ENCODE peak calls at places on chromosomes 5 and 9, in eight cellular contexts. One of them, this sample, is unnamed.

GRCh38 chr9:8706546-8706945 is 907.0 kb upstream of the DMAC1 start:
- DNase-seq in foreskin fibroblast: no peak
- DNase-seq in heart left ventricle: no peak
- DNase-seq in PC-3: no peak
- DNase-seq in progenitor cell of endocrine pancreas: no peak
- DNase-seq in GM12864: no peak
- DNase-seq in B cell: no peak
- DNase-seq in endothelial cell: no peak
- DNase-seq in this sample: no peak

GRCh38 chr5:39775458-39776365 is 350.9 kb upstream of the DAB2 start:
- DNase-seq in foreskin fibroblast: peak
- DNase-seq in heart left ventricle: no peak
- DNase-seq in PC-3: peak
- DNase-seq in progenitor cell of endocrine pancreas: no peak
- DNase-seq in GM12864: no peak
- DNase-seq in B cell: no peak
- DNase-seq in endothelial cell: no peak
- DNase-seq in this sample: no peak

GRCh38 chr9:86733929-86734328 is 213.4 kb downstream of the GAS1 start:
- DNase-seq in foreskin fibroblast: no peak
- DNase-seq in heart left ventricle: peak
- DNase-seq in PC-3: no peak
- DNase-seq in progenitor cell of endocrine pancreas: no peak
- DNase-seq in GM12864: no peak
- DNase-seq in B cell: no peak
- DNase-seq in endothelial cell: no peak
- DNase-seq in this sample: no peak

GRCh38 chr5:138903113-138903789 is 28.1 kb upstream of the LRRTM2 start:
- DNase-seq in foreskin fibroblast: no peak
- DNase-seq in heart left ventricle: no peak
- DNase-seq in PC-3: no peak
- DNase-seq in progenitor cell of endocrine pancreas: no peak
- DNase-seq in GM12864: no peak
- DNase-seq in B cell: no peak
- DNase-seq in endothelial cell: no peak
- DNase-seq in this sample: no peak

GRCh38 chr9:85041737-85042136 is 372.2 kb downstream of the NTRK2 start:
- DNase-seq in foreskin fibroblast: no peak
- DNase-seq in heart left ventricle: no peak
- DNase-seq in PC-3: no peak
- DNase-seq in progenitor cell of endocrine pancreas: no peak
- DNase-seq in GM12864: no peak
- DNase-seq in B cell: no peak
- DNase-seq in endothelial cell: no peak
- DNase-seq in this sample: no peak

GRCh38 chr5:106964102-106964501 is 706.6 kb downstream of the EFNA5 start:
- DNase-seq in foreskin fibroblast: peak
- DNase-seq in heart left ventricle: no peak
- DNase-seq in PC-3: peak
- DNase-seq in progenitor cell of endocrine pancreas: no peak
- DNase-seq in GM12864: no peak
- DNase-seq in B cell: no peak
- DNase-seq in endothelial cell: no peak
- DNase-seq in this sample: no peak

GRCh38 chr5:137300411-137301240 is 198.5 kb downstream of the SPOCK1 start:
- DNase-seq in foreskin fibroblast: peak
- DNase-seq in heart left ventricle: no peak
- DNase-seq in PC-3: peak
- DNase-seq in progenitor cell of endocrine pancreas: no peak
- DNase-seq in GM12864: no peak
- DNase-seq in B cell: no peak
- DNase-seq in endothelial cell: no peak
- DNase-seq in this sample: no peak

GRCh38 chr9:71766663-71767062 is 1.6 kb downstream of the CEMIP2 start:
- DNase-seq in foreskin fibroblast: no peak
- DNase-seq in heart left ventricle: no peak
- DNase-seq in PC-3: peak
- DNase-seq in progenitor cell of endocrine pancreas: no peak
- DNase-seq in GM12864: no peak
- DNase-seq in B cell: peak
- DNase-seq in endothelial cell: no peak
- DNase-seq in this sample: peak

GRCh38 chr5:55344392-55344992 is 36.7 kb downstream of the MTREX start:
- DNase-seq in foreskin fibroblast: peak
- DNase-seq in heart left ventricle: peak
- DNase-seq in PC-3: peak
- DNase-seq in progenitor cell of endocrine pancreas: peak
- DNase-seq in GM12864: no peak
- DNase-seq in B cell: peak
- DNase-seq in endothelial cell: peak
- DNase-seq in this sample: peak

GRCh38 chr9:8070779-8071444 is 271.3 kb upstream of the DMAC1 start:
- DNase-seq in foreskin fibroblast: no peak
- DNase-seq in heart left ventricle: no peak
- DNase-seq in PC-3: no peak
- DNase-seq in progenitor cell of endocrine pancreas: no peak
- DNase-seq in GM12864: no peak
- DNase-seq in B cell: no peak
- DNase-seq in endothelial cell: no peak
- DNase-seq in this sample: no peak

GRCh38 chr5:140420226-140420570 is 18.6 kb downstream of the ANKHD1 start:
- DNase-seq in foreskin fibroblast: no peak
- DNase-seq in heart left ventricle: no peak
- DNase-seq in PC-3: no peak
- DNase-seq in progenitor cell of endocrine pancreas: no peak
- DNase-seq in GM12864: no peak
- DNase-seq in B cell: no peak
- DNase-seq in endothelial cell: no peak
- DNase-seq in this sample: no peak

GRCh38 chr5:122319897-122320296 is 7.9 kb downstream of the SNCAIP start:
- DNase-seq in foreskin fibroblast: no peak
- DNase-seq in heart left ventricle: no peak
- DNase-seq in PC-3: no peak
- DNase-seq in progenitor cell of endocrine pancreas: no peak
- DNase-seq in GM12864: no peak
- DNase-seq in B cell: no peak
- DNase-seq in endothelial cell: no peak
- DNase-seq in this sample: no peak

GRCh38 chr9:5773324-5773999 is 59.5 kb downstream of the ERMP1 start:
- DNase-seq in foreskin fibroblast: no peak
- DNase-seq in heart left ventricle: no peak
- DNase-seq in PC-3: no peak
- DNase-seq in progenitor cell of endocrine pancreas: no peak
- DNase-seq in GM12864: no peak
- DNase-seq in B cell: no peak
- DNase-seq in endothelial cell: no peak
- DNase-seq in this sample: no peak
- TF ChIP-seq CTCF in foreskin fibroblast: no peak
- TF ChIP-seq CTCF in heart left ventricle: no peak
- TF ChIP-seq CTCF in PC-3: no peak
- TF ChIP-seq CTCF in progenitor cell of endocrine pancreas: peak
- TF ChIP-seq CTCF in GM12864: no peak
- TF ChIP-seq CTCF in B cell: peak
- TF ChIP-seq CTCF in endothelial cell: no peak
- TF ChIP-seq CTCF in this sample: peak

DNA sequence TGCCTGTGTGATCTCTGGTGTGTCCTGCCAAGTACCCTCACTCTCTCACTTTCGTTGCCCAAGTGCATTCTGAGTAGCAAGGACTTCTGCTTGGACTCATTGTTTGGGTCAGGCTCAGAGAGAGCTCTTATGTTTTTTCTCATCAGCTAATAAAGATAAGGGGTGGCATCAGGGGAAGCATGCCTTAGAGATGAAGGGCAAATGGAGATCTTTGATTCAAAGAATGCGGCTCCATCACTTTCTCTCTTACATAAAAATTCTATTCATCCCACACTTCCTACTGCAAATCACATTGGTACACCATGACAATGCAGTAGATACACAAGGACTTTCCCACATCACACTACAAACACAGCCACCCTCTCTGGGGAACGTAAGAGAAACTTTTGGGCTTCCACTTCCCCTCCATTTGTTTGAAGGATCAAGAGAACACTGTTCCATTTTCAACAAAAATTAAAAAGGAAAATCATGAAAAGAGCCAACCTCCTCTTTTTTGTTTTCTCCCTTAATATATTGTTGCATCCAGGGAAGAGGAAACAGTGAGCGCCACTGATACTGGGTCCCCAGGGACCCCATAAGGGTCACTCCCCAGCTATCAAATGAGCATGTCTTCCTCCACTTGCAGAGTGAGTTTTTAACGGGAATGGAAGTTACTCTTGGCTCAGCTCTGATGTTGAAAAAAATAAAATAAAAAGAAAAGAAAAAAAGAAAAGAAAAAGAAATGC is 73.0 kb downstream of the ZNF366 start:
- DNase-seq in foreskin fibroblast: no peak
- DNase-seq in heart left ventricle: peak
- DNase-seq in PC-3: no peak
- DNase-seq in progenitor cell of endocrine pancreas: no peak
- DNase-seq in GM12864: no peak
- DNase-seq in B cell: no peak
- DNase-seq in endothelial cell: no peak
- DNase-seq in this sample: no peak
- TF ChIP-seq CTCF in foreskin fibroblast: no peak
- TF ChIP-seq CTCF in heart left ventricle: no peak
- TF ChIP-seq CTCF in PC-3: no peak
- TF ChIP-seq CTCF in progenitor cell of endocrine pancreas: no peak
- TF ChIP-seq CTCF in GM12864: no peak
- TF ChIP-seq CTCF in B cell: no peak
- TF ChIP-seq CTCF in endothelial cell: no peak
- TF ChIP-seq CTCF in this sample: no peak

GRCh38 chr5:176355400-176356178 is 6.0 kb downstream of the KIAA1191 start:
- DNase-seq in foreskin fibroblast: no peak
- DNase-seq in heart left ventricle: no peak
- DNase-seq in PC-3: no peak
- DNase-seq in progenitor cell of endocrine pancreas: no peak
- DNase-seq in GM12864: no peak
- DNase-seq in B cell: no peak
- DNase-seq in endothelial cell: no peak
- DNase-seq in this sample: no peak
- TF ChIP-seq CTCF in foreskin fibroblast: no peak
- TF ChIP-seq CTCF in heart left ventricle: no peak
- TF ChIP-seq CTCF in PC-3: no peak
- TF ChIP-seq CTCF in progenitor cell of endocrine pancreas: peak
- TF ChIP-seq CTCF in GM12864: no peak
- TF ChIP-seq CTCF in B cell: no peak
- TF ChIP-seq CTCF in endothelial cell: no peak
- TF ChIP-seq CTCF in this sample: no peak

GRCh38 chr9:2567922-2568321 is 53.7 kb upstream of the VLDLR start:
- DNase-seq in foreskin fibroblast: no peak
- DNase-seq in heart left ventricle: peak
- DNase-seq in PC-3: peak
- DNase-seq in progenitor cell of endocrine pancreas: no peak
- DNase-seq in GM12864: no peak
- DNase-seq in B cell: no peak
- DNase-seq in endothelial cell: no peak
- DNase-seq in this sample: no peak
- TF ChIP-seq CTCF in foreskin fibroblast: no peak
- TF ChIP-seq CTCF in heart left ventricle: no peak
- TF ChIP-seq CTCF in PC-3: no peak
- TF ChIP-seq CTCF in progenitor cell of endocrine pancreas: no peak
- TF ChIP-seq CTCF in GM12864: no peak
- TF ChIP-seq CTCF in B cell: no peak
- TF ChIP-seq CTCF in endothelial cell: no peak
- TF ChIP-seq CTCF in this sample: no peak

GRCh38 chr9:93302586-93303257 is 118.8 kb downstream of the WNK2 start:
- DNase-seq in foreskin fibroblast: peak
- DNase-seq in heart left ventricle: no peak
- DNase-seq in PC-3: peak
- DNase-seq in progenitor cell of endocrine pancreas: peak
- DNase-seq in GM12864: peak
- DNase-seq in B cell: peak
- DNase-seq in endothelial cell: peak
- DNase-seq in this sample: peak
- TF ChIP-seq CTCF in foreskin fibroblast: peak
- TF ChIP-seq CTCF in heart left ventricle: peak
- TF ChIP-seq CTCF in PC-3: peak
- TF ChIP-seq CTCF in progenitor cell of endocrine pancreas: peak
- TF ChIP-seq CTCF in GM12864: peak
- TF ChIP-seq CTCF in B cell: peak
- TF ChIP-seq CTCF in endothelial cell: peak
- TF ChIP-seq CTCF in this sample: peak

GRCh38 chr9:113504725-113505590 is 41.4 kb downstream of the RGS3 start:
- DNase-seq in foreskin fibroblast: no peak
- DNase-seq in heart left ventricle: no peak
- DNase-seq in PC-3: no peak
- DNase-seq in progenitor cell of endocrine pancreas: no peak
- DNase-seq in GM12864: no peak
- DNase-seq in B cell: no peak
- DNase-seq in endothelial cell: no peak
- DNase-seq in this sample: no peak
- TF ChIP-seq CTCF in foreskin fibroblast: no peak
- TF ChIP-seq CTCF in heart left ventricle: no peak
- TF ChIP-seq CTCF in PC-3: no peak
- TF ChIP-seq CTCF in progenitor cell of endocrine pancreas: no peak
- TF ChIP-seq CTCF in GM12864: no peak
- TF ChIP-seq CTCF in B cell: no peak
- TF ChIP-seq CTCF in endothelial cell: no peak
- TF ChIP-seq CTCF in this sample: no peak

GRCh38 chr5:36041537-36041845 is 25.2 kb downstream of the UGT3A2 start:
- DNase-seq in foreskin fibroblast: no peak
- DNase-seq in heart left ventricle: no peak
- DNase-seq in PC-3: no peak
- DNase-seq in progenitor cell of endocrine pancreas: no peak
- DNase-seq in GM12864: no peak
- DNase-seq in B cell: no peak
- DNase-seq in endothelial cell: no peak
- DNase-seq in this sample: no peak
- TF ChIP-seq CTCF in foreskin fibroblast: no peak
- TF ChIP-seq CTCF in heart left ventricle: no peak
- TF ChIP-seq CTCF in PC-3: no peak
- TF ChIP-seq CTCF in progenitor cell of endocrine pancreas: peak
- TF ChIP-seq CTCF in GM12864: no peak
- TF ChIP-seq CTCF in B cell: no peak
- TF ChIP-seq CTCF in endothelial cell: no peak
- TF ChIP-seq CTCF in this sample: no peak

GRCh38 chr5:565782-566445 is 41.7 kb upstream of the SLC9A3 start:
- DNase-seq in foreskin fibroblast: peak
- DNase-seq in heart left ventricle: no peak
- DNase-seq in PC-3: peak
- DNase-seq in progenitor cell of endocrine pancreas: no peak
- DNase-seq in GM12864: no peak
- DNase-seq in B cell: no peak
- DNase-seq in endothelial cell: no peak
- DNase-seq in this sample: no peak
- TF ChIP-seq CTCF in foreskin fibroblast: no peak
- TF ChIP-seq CTCF in heart left ventricle: no peak
- TF ChIP-seq CTCF in PC-3: peak
- TF ChIP-seq CTCF in progenitor cell of endocrine pancreas: no peak
- TF ChIP-seq CTCF in GM12864: no peak
- TF ChIP-seq CTCF in B cell: no peak
- TF ChIP-seq CTCF in endothelial cell: no peak
- TF ChIP-seq CTCF in this sample: no peak

GRCh38 chr5:169850407-169850806 is 129.9 kb downstream of the INSYN2B start:
- DNase-seq in foreskin fibroblast: no peak
- DNase-seq in heart left ventricle: no peak
- DNase-seq in PC-3: no peak
- DNase-seq in progenitor cell of endocrine pancreas: no peak
- DNase-seq in GM12864: no peak
- DNase-seq in B cell: no peak
- DNase-seq in endothelial cell: no peak
- DNase-seq in this sample: no peak
- TF ChIP-seq CTCF in foreskin fibroblast: no peak
- TF ChIP-seq CTCF in heart left ventricle: no peak
- TF ChIP-seq CTCF in PC-3: peak
- TF ChIP-seq CTCF in progenitor cell of endocrine pancreas: peak
- TF ChIP-seq CTCF in GM12864: peak
- TF ChIP-seq CTCF in B cell: no peak
- TF ChIP-seq CTCF in endothelial cell: peak
- TF ChIP-seq CTCF in this sample: no peak

This sample was measured in GM10248.